ENCODE peak calls at places on chromosomes 5 and 9, in ten cellular contexts. V is heart right ventricle; Z is heart left ventricle; S is CD8-positive, alpha-beta T cell; Q is astrocyte; J is H9; O is keratinocyte; A is body of pancreas; L is CD4-positive, alpha-beta T cell; B is ovary. M is an unnamed sample.

GRCh38 chr9:73137286-73137899 is 14.3 kb upstream of the ANXA1 start:
- DNase-seq in V (no peak), Z (no peak), S (no peak), Q (peak; percentile 58), J (no peak), O (no peak), A (no peak), L (no peak), B (no peak), M (no peak)

GRCh38 chr5:52788505-52788821 is 747 bp downstream of the ITGA1 start:
- DNase-seq in V (no peak), Z (no peak), S (no peak), Q (no peak), J (no peak), O (no peak), A (no peak), L (no peak), B (no peak), M (no peak)

GRCh38 chr9:124079176-124079925 is 67.8 kb downstream of the LHX2 start:
- DNase-seq in V (peak; percentile 20), Z (peak; percentile 70), S (no peak), Q (peak; percentile 54), J (no peak), O (no peak), A (no peak), L (no peak), B (no peak), M (peak; percentile 74)

GRCh38 chr5:123813937-123814624 is 302.1 kb downstream of the CSNK1G3 start:
- DNase-seq in V (no peak), Z (no peak), S (no peak), Q (peak; percentile 66), J (no peak), O (no peak), A (no peak), L (no peak), B (no peak), M (no peak)

GRCh38 chr5:116542619-116543018 is 32.0 kb downstream of the SEMA6A start:
- DNase-seq in V (no peak), Z (no peak), S (no peak), Q (no peak), J (no peak), O (no peak), A (no peak), L (no peak), B (no peak), M (no peak)

GRCh38 chr5:20420991-20421595 is 433.1 kb upstream of the CDH18 start:
- DNase-seq in V (no peak), Z (no peak), S (no peak), Q (no peak), J (peak; percentile 31), O (no peak), A (no peak), L (no peak), B (no peak), M (no peak)

GRCh38 chr5:27316283-27316675 is 277.9 kb upstream of the CDH9 start:
- DNase-seq in V (no peak), Z (no peak), S (no peak), Q (peak; percentile 86), J (no peak), O (no peak), A (no peak), L (no peak), B (no peak), M (no peak)

GRCh38 chr5:69271376-69271775 is 36.7 kb downstream of the CDK7 start:
- DNase-seq in V (peak; percentile 14), Z (no peak), S (no peak), Q (peak; percentile 48), J (no peak), O (no peak), A (peak; percentile 33), L (no peak), B (no peak), M (no peak)

GRCh38 chr5:110757118-110757729 is 18.4 kb downstream of the SLC25A46 start:
- DNase-seq in V (peak; percentile 6), Z (no peak), S (no peak), Q (peak; percentile 15), J (no peak), O (peak; percentile 4), A (no peak), L (no peak), B (no peak), M (no peak)

GRCh38 chr9:15423328-15423985 is 781 bp downstream of the SNAPC3 start:
- DNase-seq in V (no peak), Z (no peak), S (no peak), Q (no peak), J (no peak), O (no peak), A (no peak), L (no peak), B (no peak), M (no peak)

GRCh38 chr9:101706261-101706798 is 32.1 kb downstream of the GRIN3A start:
- DNase-seq in V (no peak), Z (no peak), S (no peak), Q (no peak), J (no peak), O (no peak), A (no peak), L (no peak), B (no peak), M (no peak)

GRCh38 chr9:130331573-130331972 is 66.0 kb downstream of the HMCN2 start:
- DNase-seq in V (peak; percentile 68), Z (peak; percentile 84), S (no peak), Q (peak; percentile 67), J (no peak), O (no peak), A (peak; percentile 37), L (no peak), B (peak; percentile 54), M (no peak)

GRCh38 chr9:38393128-38393809 is 767 bp downstream of the ALDH1B1 start:
- DNase-seq in V (no peak), Z (no peak), S (no peak), Q (no peak), J (no peak), O (no peak), A (no peak), L (no peak), B (no peak), M (no peak)

GRCh38 chr9:108477538-108478006 is 378.2 kb downstream of the ACTL7B start:
- DNase-seq in V (no peak), Z (no peak), S (no peak), Q (peak; percentile 83), J (no peak), O (peak; percentile 13), A (no peak), L (no peak), B (no peak), M (no peak)

GRCh38 chr5:157915638-157916037 is 56.7 kb upstream of the CLINT1 start:
- DNase-seq in V (peak; percentile 97), Z (peak; percentile 97), S (no peak), Q (peak; percentile 55), J (no peak), O (no peak), A (peak; percentile 97), L (no peak), B (peak; percentile 81), M (peak; percentile 70)

GRCh38 chr5:160843240-160843639 is 8.8 kb downstream of the ATP10B start:
- DNase-seq in V (no peak), Z (no peak), S (no peak), Q (no peak), J (no peak), O (no peak), A (no peak), L (no peak), B (no peak), M (no peak)

GRCh38 chr5:174737335-174737734 is 13.0 kb downstream of the MSX2 start:
- DNase-seq in V (no peak), Z (no peak), S (no peak), Q (peak; percentile 33), J (no peak), O (no peak), A (no peak), L (no peak), B (no peak), M (no peak)

GRCh38 chr5:122942164-122942914 is 94.2 kb downstream of the PPIC start:
- DNase-seq in V (no peak), Z (no peak), S (no peak), Q (peak; percentile 69), J (no peak), O (no peak), A (no peak), L (no peak), B (no peak), M (no peak)

GRCh38 chr5:116410345-116410890 is 164.2 kb downstream of the SEMA6A start:
- DNase-seq in V (no peak), Z (no peak), S (no peak), Q (no peak), J (no peak), O (no peak), A (no peak), L (no peak), B (no peak), M (no peak)

GRCh38 chr9:5146241-5146640 is 39.2 kb downstream of the INSL6 start:
- DNase-seq in V (no peak), Z (no peak), S (no peak), Q (no peak), J (no peak), O (no peak), A (no peak), L (no peak), B (no peak), M (no peak)
- TF ChIP-seq CTCF in V (no peak), Z (no peak), S (no peak), Q (no peak), J (no peak), O (no peak), A (no peak), L (no peak), B (no peak), M (no peak)

GRCh38 chr5:177446184-177447065 is at the start of gene PRR7:
- DNase-seq in V (peak; percentile 31), Z (no peak), S (peak; percentile 51), Q (peak; percentile 62), J (peak; percentile 61), O (no peak), A (peak; percentile 56), L (peak; percentile 65), B (peak; percentile 80), M (peak; percentile 63)
- H3K27ac ChIP-seq in V (peak within 1 kb of the TSS; percentile 59), Z (no peak within 1 kb of the TSS), S (peak within 1 kb of the TSS; percentile 61), Q (peak within 1 kb of the TSS; percentile 23), J (no peak within 1 kb of the TSS), O (peak within 1 kb of the TSS; percentile 39), A (peak within 1 kb of the TSS; percentile 76), L (peak within 1 kb of the TSS; percentile 89), B (no peak within 1 kb of the TSS), M (peak within 1 kb of the TSS; percentile 93)

DNA sequence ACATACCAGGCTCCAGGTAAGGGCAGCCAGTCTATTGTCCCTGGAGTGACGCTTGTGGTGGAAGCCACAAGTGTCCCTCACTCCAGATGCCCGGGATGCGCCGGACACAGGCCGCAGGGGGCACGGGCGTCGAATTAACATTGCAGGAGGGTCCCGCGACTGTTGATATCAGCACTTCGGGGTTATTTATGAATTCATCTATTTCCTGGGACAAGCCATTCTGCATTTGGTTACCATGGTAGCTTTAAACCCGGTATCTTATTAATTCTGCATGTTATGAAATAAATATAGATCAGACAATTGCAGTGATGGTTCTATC is 17.4 kb upstream of the TMEM250 start:
- DNase-seq in V (no peak), Z (no peak), S (no peak), Q (no peak), J (no peak), O (no peak), A (no peak), L (no peak), B (no peak), M (no peak)
- H3K27me3 ChIP-seq in V (peaks cover 42% of the 10 kb centered on the region), Z (peaks cover 20% of the 10 kb centered on the region), S (peaks cover 4% of the 10 kb centered on the region), Q (peaks cover 41% of the 10 kb centered on the region), J (peaks cover 6% of the 10 kb centered on the region), O (peaks cover 62% of the 10 kb centered on the region), A (no peaks in the 10 kb centered on the region), L (peaks cover 44% of the 10 kb centered on the region), B (no peaks in the 10 kb centered on the region), M (no peaks in the 10 kb centered on the region)

GRCh38 chr9:98207606-98208005 is 15.2 kb upstream of the CORO2A start:
- DNase-seq in V (no peak), Z (no peak), S (no peak), Q (no peak), J (no peak), O (no peak), A (no peak), L (no peak), B (no peak), M (no peak)
- TF ChIP-seq CTCF in V (no peak), Z (no peak), S (no peak), Q (no peak), J (peak; percentile 18), O (peak; percentile 39), A (no peak), L (no peak), B (no peak), M (no peak)

M was measured in dorsolateral prefrontal cortex.